ENCODE peak calls at places on chromosomes 16 and 17, in ten cellular contexts. N is H9, R is neural progenitor cell, Y is fibroblast of lung, O is IMR-90, F is lower lobe of right lung, K is pancreas, B is cardiac muscle cell, G is HL-60, Z is ascending aorta. V is an unnamed sample. For H3K27me3, the result is how much of the 10 kb centered on the place peaks cover.

GRCh38 chr17:49546546-49547535 is 28.8 kb upstream of the NXPH3 start:
- DNase-seq in N (peak), R (peak), Y (no peak), O (no peak), F (no peak), K (no peak), B (no peak), G (no peak), Z (no peak), V (no peak)

GRCh38 chr17:10743316-10744009 is 13.6 kb upstream of the TMEM220 start:
- DNase-seq in N (no peak), R (no peak), Y (peak), O (peak), F (no peak), K (no peak), B (no peak), G (no peak), Z (no peak), V (no peak)

GRCh38 chr17:60416368-60416925 is 5.8 kb upstream of the CHCT1 start:
- DNase-seq in N (no peak), R (no peak), Y (no peak), O (no peak), F (no peak), K (no peak), B (no peak), G (no peak), Z (no peak), V (no peak)

GRCh38 chr17:15260376-15261062 is 4.6 kb downstream of the PMP22 start:
- DNase-seq in N (peak), R (peak), Y (peak), O (peak), F (peak), K (peak), B (peak), G (no peak), Z (peak), V (peak)

GRCh38 chr17:17437461-17437860 is 39.3 kb upstream of the MED9 start:
- DNase-seq in N (no peak), R (no peak), Y (no peak), O (no peak), F (no peak), K (no peak), B (no peak), G (no peak), Z (no peak), V (no peak)

GRCh38 chr17:6853764-6854442 is 22.4 kb upstream of the TEKT1 start:
- DNase-seq in N (peak), R (peak), Y (no peak), O (no peak), F (no peak), K (no peak), B (no peak), G (no peak), Z (no peak), V (peak)

GRCh38 chr16:87702325-87702811 is 63.4 kb downstream of the KLHDC4 start:
- DNase-seq in N (peak), R (peak), Y (no peak), O (peak), F (no peak), K (no peak), B (peak), G (no peak), Z (no peak), V (no peak)

GRCh38 chr17:60110586-60110985 is 31.9 kb upstream of the HEATR6 start:
- DNase-seq in N (no peak), R (no peak), Y (no peak), O (no peak), F (no peak), K (no peak), B (no peak), G (no peak), Z (no peak), V (no peak)

GRCh38 chr17:21297597-21297996 is 13.1 kb downstream of the MAP2K3 start:
- DNase-seq in N (no peak), R (peak), Y (no peak), O (no peak), F (no peak), K (no peak), B (no peak), G (no peak), Z (no peak), V (no peak)

GRCh38 chr16:50618238-50618918 is 62.7 kb downstream of the SNX20 start:
- DNase-seq in N (no peak), R (no peak), Y (no peak), O (no peak), F (no peak), K (no peak), B (no peak), G (no peak), Z (no peak), V (no peak)

GRCh38 chr17:73278465-73279453 is 17.1 kb upstream of the CPSF4L start:
- DNase-seq in N (peak), R (no peak), Y (peak), O (no peak), F (no peak), K (no peak), B (peak), G (no peak), Z (no peak), V (peak)

GRCh38 chr16:64132686-64133085 is 989.2 kb downstream of the CDH11 start:
- DNase-seq in N (no peak), R (no peak), Y (no peak), O (no peak), F (no peak), K (no peak), B (no peak), G (no peak), Z (no peak), V (no peak)

GRCh38 chr17:77690271-77691161 is 268.0 kb upstream of the TNRC6C start:
- DNase-seq in N (peak), R (no peak), Y (no peak), O (no peak), F (no peak), K (no peak), B (no peak), G (no peak), Z (no peak), V (no peak)

GRCh38 chr16:9309844-9310243 is 218.4 kb downstream of the HAPSTR1 start:
- DNase-seq in N (no peak), R (no peak), Y (no peak), O (no peak), F (no peak), K (no peak), B (no peak), G (no peak), Z (no peak), V (no peak)

GRCh38 chr17:28718990-28719433 is 773 bp upstream of the RPL23A start:
- DNase-seq in N (no peak), R (no peak), Y (no peak), O (no peak), F (no peak), K (no peak), B (no peak), G (no peak), Z (no peak), V (no peak)

DNA sequence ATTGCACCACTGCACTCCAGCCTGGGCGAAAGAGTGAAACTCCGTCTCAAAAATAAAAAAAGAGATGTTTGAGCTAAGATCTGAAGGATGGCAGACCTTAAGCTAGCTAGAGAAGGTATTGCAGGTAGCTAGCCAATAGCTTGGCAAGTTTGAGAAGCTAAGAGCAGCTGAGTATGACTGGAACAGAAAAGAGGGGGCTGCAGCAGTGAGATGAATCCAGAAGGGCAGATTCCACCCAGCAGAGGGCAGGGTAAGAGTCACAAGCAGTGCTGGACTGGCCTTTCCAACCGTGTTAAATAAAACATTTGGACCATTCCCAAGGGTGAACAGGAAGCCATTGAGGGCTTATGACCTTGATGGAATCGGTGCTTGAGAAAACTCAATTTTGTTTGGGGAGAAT is 5.7 kb upstream of the PHAF1 start:
- DNase-seq in N (peak), R (peak), Y (peak), O (peak), F (no peak), K (no peak), B (peak), G (no peak), Z (no peak), V (no peak)
- TF ChIP-seq CTCF in N (peak), R (peak), Y (peak), O (peak), F (peak), K (no peak), B (peak), G (no peak), Z (no peak), V (peak)

DNA sequence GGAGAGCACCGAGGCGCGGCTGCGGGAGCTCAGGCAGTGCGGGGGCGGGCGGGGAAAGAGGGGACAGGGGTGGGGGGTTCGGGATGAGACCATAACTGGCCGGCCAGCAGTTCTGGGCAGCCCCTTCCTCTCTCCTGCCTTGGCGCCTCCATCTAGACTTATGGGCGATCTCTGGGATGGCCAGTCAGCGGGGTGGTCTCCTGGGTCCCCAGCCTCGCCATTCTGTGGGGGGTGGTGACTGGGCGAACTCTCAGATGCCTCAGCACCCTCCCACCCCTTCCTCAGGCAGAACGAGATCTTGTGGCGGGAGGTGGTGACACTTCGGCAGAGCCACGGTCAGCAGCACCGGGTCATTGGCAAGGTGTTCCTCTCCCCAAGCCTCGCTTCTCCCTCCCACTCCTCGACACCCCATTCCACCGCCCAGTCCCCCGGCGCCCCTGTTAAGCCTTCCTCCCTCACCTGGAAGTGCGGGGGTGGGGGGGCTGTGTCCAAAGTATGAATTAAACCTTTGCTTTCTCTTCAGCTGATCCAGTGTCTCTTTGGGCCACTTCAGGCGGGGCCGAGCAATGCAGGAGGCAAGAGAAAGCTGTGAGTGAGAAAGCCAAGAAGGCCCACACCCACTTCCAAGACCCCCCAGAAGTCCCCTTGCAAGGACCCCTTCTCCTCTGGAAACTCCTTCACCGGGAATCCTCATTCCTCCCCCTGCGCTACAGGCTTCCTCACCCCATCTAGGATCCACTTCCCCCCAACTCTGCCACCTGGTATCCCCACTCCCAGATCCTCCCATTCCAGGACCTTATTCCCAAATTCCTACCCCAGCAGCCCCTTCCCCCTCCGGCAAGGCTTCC is 1.7 kb downstream of the HSF4 start:
- DNase-seq in N (no peak), R (no peak), Y (no peak), O (no peak), F (no peak), K (peak), B (no peak), G (no peak), Z (no peak), V (no peak)
- H3K27me3 ChIP-seq in N (half or more), R (half or more), Y (under half), O (under half), F (under half), K (under half), B (half or more), G (half or more), Z (under half), V (under half)

GRCh38 chr16:26963109-26963508 is 103.6 kb upstream of the C16orf82 start:
- DNase-seq in N (peak), R (peak), Y (no peak), O (peak), F (no peak), K (no peak), B (peak), G (no peak), Z (no peak), V (no peak)
- TF ChIP-seq CTCF in N (peak), R (peak), Y (peak), O (peak), F (no peak), K (no peak), B (peak), G (no peak), Z (no peak), V (no peak)

DNA sequence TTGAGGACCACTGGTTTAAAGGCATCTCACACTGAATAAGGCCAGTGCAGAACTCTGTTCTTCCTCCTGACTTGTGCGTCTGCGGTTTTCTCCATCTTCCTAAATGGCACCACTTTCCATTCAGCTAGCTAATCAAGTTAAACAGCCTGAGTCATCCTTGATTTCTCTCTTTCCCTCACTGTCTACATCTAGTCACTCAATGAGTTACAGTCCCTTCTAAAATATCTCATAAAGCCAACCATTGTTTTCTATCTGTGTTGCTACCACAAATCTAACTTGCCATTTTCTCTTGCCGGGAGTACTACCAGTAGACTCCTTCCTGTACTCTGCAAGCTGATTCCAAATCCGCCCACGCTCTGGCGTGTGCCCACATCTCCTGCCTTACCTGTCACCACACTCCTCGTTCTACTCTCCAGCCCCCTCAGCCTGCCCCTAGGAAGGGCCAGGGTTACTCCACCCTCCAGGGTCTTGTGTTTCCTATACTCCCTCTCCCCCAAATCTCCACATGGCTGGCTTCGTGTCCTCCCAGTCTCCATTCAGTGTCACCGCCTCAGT is 324.5 kb downstream of the SNX29 start:
- DNase-seq in N (no peak), R (no peak), Y (no peak), O (no peak), F (no peak), K (no peak), B (no peak), G (no peak), Z (no peak), V (no peak)
- H3K27me3 ChIP-seq in N (under half), R (under half), Y (under half), O (under half), F (under half), K (under half), B (under half), G (under half), Z (under half), V (under half)

V was measured in foreskin keratinocyte.